ENCODE peak calls at places on chromosomes 16 and 17, in four cellular contexts. W, O, A and M are unnamed samples.

GRCh38 chr17:80786470-80786869 is 205.2 kb upstream of the CHMP6 start:
- DNase-seq in W (no peak), O (peak), A (no peak), M (peak)

GRCh38 chr17:77449908-77450741 is 309.4 kb downstream of the SEC14L1 start:
- DNase-seq in A (peak), W (peak), O (peak), M (no peak)

GRCh38 chr17:56603486-56604238 is 10.2 kb downstream of the NOG start:
- DNase-seq in O (no peak), W (no peak), A (no peak), M (no peak)

GRCh38 chr16:85348921-85349334 is 236.7 kb upstream of the CIBAR2 start:
- DNase-seq in O (peak), W (no peak), A (peak), M (no peak)

GRCh38 chr17:82648761-82649474 is 674 bp upstream of the WDR45B start:
- DNase-seq in W (peak), O (no peak), A (peak), M (peak)

GRCh38 chr16:85055503-85056210 is 28.1 kb downstream of the KIAA0513 start:
- DNase-seq in O (no peak), A (no peak), W (no peak), M (peak)

GRCh38 chr17:78316867-78317816 is 42.7 kb downstream of the SOCS3 start:
- DNase-seq in W (no peak), A (no peak), O (peak), M (peak)

GRCh38 chr17:80894439-80894721 is 97.3 kb upstream of the CHMP6 start:
- DNase-seq in A (no peak), O (no peak), W (no peak), M (no peak)

GRCh38 chr17:74763565-74764387 is 12.4 kb downstream of the NAT9 start:
- DNase-seq in W (no peak), O (no peak), A (no peak), M (no peak)

GRCh38 chr17:39772987-39773664 is 35.4 kb downstream of the GRB7 start:
- DNase-seq in O (peak), A (no peak), W (no peak), M (no peak)

GRCh38 chr17:4951486-4951885 is 567 bp downstream of the ENO3 start:
- DNase-seq in W (peak), A (no peak), O (no peak), M (no peak)
- H3K4me3 ChIP-seq in W (peak), A (peak), O (peak), M (no peak)

DNA sequence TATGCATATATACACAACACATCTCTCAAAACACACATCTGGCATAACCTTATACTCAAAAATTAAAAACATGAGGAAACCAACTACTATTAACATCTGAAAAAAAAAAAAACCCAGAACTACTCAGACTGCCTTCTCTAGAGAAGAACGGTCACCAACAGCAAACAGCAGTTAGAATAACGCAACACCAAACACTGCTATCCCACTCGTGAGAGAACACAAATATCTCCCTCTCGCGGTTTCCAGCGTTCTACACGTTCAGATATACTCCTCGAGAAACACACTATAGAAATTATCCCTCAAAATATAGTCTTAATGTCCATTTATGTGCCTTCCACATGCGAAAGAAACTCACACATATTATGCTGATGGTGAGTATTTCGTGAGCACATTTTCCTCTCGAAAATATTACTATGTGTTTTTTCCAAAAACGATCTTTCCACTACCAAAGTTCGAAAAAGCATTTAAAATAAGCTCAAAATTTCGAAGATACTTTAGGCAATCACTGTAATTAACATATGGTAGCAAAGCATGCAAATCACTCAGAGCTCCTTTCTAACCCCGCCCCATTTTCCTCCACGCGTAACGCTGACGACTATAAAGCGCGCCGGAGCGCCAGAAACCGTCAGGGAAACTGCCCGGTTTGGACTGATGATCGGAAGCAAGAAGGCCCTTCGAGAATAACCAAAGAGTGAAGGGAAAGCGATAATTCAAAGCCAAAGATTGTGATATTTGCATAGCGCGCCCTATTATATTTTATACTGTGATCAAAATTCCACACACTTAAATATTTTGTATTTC is 60.1 kb downstream of the TEX14 start:
- DNase-seq in W (peak), O (peak), A (peak), M (peak)
- TF ChIP-seq CTCF in W (peak), O (peak), A (peak), M (no peak)

DNA sequence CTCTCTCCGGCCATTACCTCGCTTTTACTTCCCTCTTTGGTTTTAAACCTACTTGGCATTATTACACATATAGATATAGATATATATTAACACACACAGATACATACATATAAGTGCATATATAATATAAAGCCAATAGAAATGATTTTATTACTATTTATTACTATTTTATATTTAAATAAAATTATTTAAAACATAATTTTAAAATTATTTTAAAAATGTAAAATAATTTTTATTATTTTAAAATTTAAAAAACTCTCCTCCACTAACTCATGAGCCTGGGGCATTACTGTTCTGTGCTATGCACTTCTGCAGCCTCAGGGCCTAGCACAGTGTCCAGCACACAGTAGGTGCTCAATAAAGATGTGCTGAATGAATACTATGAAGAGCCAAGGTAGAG is 200.9 kb downstream of the SLC39A11 start:
- DNase-seq in A (no peak), W (no peak), O (no peak), M (no peak)
- H3K4me3 ChIP-seq in A (no peak), W (no peak), O (no peak), M (no peak)

DNA sequence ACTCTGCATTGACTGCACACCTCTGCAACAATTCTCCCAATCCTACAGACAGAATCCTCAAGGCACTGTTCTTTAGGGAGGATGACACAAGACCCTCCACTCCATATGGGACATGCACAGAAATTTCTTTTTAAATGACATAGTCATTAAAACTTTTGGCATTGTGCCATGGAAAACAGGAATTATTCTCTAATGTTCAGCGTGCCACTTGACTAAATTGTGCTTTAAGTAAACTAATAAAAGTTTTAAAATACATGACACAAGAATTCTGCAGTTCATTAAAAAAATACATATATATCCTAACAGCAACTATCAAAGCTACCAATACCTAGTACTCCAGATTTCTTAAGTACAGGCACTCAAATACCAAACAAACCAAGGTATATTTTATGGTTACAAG is 16.0 kb downstream of the CEP112 start:
- DNase-seq in O (no peak), W (no peak), A (no peak), M (no peak)
- TF ChIP-seq CTCF in O (no peak), W (no peak), A (no peak), M (no peak)

GRCh38 chr16:25010542-25010941 is 4.6 kb downstream of the ARHGAP17 start:
- DNase-seq in W (no peak), O (no peak), A (no peak), M (no peak)

GRCh38 chr16:25013751-25014499 is 1.2 kb downstream of the ARHGAP17 start:
- DNase-seq in W (no peak), A (no peak), O (peak), M (no peak)

GRCh38 chr16:25011891-25012499 is 3.2 kb downstream of the ARHGAP17 start:
- DNase-seq in A (no peak), O (no peak), W (no peak), M (no peak)

GRCh38 chr16:25013049-25013448 is 2.1 kb downstream of the ARHGAP17 start:
- DNase-seq in O (no peak), A (no peak), W (no peak), M (no peak)

DNA sequence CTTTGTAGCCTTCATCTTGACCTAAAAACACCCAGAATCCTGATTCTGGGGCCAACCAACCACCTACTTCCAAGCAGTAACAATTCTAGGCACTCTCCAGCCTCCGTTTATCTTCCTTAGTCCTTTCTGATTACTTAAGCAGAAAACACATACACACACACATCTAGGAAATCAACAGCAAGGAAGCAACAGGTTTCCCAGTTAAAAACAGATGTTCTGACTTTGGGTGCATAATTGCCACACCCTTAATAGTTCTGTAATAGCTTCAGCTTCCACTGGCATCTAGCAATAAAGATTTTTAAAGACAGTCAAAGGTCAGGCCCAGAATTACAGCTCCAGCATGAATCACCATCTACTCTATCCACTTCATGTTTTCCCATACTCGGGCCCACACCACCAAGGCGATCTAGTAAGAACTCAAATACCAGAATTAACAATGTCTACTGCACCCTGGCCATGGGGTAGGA is 2.6 kb downstream of the ARHGAP17 start:
- DNase-seq in A (no peak), O (no peak), W (no peak), M (no peak)
- H3K4me3 ChIP-seq in A (no peak), O (no peak), W (no peak), M (peak)

DNA sequence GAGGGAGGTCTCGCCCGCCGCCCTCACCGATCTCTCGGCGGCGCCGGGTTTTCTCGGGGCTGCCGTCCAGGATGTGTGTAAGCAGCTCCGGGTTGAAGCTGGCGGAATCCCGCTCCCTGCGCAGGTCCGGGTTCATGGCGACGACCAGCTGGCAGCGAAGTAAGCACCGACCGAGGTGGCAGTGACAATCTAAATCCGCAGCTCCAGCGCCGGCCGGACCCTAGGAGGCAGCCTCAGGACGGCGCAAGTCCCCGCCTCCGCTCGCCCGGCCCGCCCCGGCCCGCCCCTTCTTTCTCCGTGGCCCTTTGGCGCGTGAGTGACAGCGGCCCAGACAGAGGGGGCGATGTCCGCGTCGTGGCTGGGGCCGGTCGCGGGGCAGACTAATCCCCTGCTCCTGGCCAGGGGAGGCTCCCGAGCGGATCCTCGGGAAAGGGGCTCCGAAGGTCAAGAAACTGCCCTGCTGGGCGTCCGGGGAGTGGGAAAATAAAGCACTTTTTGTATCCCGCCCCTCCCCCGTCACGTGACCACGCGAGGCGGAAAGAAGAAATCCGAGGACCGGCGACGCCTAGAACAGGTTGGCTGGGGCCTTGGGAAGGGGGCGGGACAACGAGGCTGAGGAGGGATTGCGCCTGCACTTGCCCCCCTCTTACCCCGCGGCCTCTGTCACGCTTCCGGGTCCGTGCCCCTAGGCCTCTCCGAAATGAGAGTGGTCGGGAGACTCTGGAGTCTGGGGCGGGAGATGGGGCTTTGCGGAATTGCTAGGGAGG is at the start of the genes ACOX1 and TEN1:
- DNase-seq in A (peak), W (peak), O (peak), M (peak)
- TF ChIP-seq CTCF in A (peak), W (peak), O (peak), M (peak)

DNA sequence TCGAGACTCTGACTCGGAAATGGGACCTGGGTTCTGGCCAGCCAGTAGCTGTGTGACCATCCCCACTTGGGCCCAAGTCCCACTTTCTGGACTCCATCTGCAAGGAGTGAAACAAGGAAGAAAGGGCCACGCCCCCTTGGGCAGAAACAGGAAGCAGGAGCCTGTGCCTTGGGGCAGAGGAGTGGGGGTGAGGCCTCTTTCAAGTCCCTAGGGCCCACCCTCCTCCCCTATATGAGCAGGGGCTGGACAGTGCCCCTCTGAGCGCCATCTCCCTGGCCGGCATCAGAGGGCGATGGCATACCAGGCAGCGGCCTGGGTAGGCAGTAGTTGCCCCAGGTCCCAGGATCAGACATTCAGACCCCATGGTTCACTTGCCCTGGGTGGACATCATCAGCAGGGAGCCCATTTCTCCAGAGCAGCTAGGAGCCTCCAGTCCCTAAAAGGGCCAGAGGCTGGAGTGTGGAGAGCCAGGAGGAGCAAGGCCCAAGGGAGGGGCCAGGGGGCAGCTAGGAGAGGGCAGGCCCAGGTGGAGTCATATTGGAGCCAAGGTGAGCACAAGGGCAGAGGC is 7.1 kb downstream of the BCAR1 start:
- DNase-seq in W (peak), O (no peak), A (no peak), M (peak)
- H3K4me3 ChIP-seq in W (no peak), O (no peak), A (no peak), M (no peak)

DNA sequence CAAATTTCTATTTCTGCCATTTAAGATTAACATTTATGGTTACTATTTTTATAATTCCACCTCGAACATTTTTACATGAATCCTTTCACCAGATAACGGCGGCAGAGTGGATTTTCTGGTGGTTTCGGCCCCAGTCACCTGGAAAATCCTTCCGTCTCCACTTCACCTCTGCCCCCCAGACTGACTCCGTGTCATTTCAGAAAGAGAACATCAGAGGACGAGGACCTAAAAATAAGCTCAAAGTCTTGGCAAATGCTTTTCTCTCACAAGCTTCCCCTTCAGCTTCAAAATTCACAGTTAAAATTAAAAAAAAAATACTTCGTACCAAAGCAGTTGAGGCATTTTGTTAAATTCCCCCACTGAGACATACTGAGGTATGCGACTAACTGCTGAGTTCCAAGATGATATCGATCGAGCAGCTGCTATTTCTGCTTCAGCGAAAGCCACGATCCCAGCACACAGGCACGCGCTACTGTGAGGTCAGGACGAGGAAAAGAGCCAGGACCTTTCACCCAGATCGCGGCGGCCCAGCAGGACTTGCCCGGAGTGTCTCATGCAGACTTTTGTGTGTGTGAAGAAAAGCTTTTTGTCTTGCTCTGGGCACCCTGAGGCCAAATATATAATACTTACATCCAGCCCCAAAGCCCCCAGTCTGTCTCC is 36.8 kb downstream of the ASPA start:
- DNase-seq in O (peak), A (no peak), W (peak), M (no peak)
- TF ChIP-seq CTCF in O (no peak), A (no peak), W (no peak), M (no peak)

DNA sequence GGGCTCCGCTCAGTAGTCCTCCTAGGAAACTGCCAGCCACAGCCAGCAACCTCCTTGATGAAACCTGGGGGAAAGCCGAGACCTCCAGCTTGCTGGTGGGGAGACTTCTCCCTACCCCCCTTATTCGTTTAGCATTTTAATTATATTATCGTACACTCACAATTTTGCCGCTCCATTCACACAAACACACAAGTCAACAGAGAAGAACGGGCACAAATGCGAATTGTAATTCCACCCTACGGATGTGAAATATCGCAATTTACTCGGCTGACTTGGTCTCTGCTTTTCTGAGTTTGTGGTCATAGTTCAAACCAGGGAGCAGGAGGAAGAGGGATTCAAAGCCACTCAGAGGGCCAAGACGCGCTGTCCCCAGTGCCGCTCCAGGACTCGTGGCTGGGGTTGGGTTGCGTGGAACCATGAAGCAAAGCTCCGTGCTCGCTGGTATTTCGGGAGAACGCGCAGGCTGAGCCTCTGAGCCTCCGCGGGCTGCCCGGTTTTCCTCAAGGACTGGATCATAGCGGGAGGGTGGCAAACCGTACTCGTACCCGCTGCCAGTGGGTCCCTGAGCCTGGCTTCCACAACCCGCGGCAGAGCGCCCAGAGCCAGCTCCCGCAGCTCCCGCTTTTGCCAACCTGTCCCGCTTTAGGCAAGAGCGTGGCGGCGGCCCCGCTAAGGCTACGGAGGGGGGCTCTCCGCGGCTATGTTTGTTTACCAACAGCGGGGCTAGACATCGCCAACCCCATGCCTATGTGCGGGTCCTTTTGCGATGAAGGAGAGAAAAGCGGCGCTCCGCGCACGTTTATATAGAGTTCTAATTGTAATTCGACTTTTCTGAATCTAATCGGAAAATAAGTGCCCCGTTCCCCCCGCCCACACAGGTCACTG is 2.0 kb downstream of the LHX1 start:
- DNase-seq in O (peak), A (no peak), W (no peak), M (no peak)
- H3K4me3 ChIP-seq in O (peak), A (no peak), W (peak), M (no peak)

DNA sequence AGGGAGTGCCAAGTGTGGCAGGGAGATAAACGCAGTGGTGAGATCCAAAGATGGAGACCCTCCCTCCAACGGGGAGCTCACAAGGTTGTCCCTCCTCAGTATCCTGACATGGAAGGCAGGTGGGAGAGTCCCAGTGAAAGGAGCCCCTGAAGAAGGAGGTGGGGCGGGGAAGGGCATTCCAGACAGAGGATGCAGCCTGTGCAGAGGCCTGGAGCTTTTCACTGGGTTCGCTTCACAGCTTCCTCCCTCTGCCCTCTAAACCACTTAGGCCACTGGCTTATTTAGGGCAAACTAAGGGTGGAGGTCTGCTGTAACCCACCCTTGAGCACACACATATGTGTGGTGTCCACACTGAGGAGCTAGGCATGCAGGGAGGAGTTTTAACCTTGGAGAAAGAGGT is 1.8 kb downstream of the GSG1L start:
- DNase-seq in O (no peak), W (no peak), A (no peak), M (no peak)
- TF ChIP-seq CTCF in O (no peak), W (no peak), A (no peak), M (no peak)